ENCODE peak calls at places on chromosomes 11 and 22, in eight cellular contexts. Q is memory B cell, P is AG10803, W is progenitor cell of endocrine pancreas, K is osteocyte, L is psoas muscle, Z is lower lobe of right lung, G is H1. O is an unnamed sample.

GRCh38 chr11:95089620-95090542 is at the start of gene ENDOD1:
- DNase-seq in Q (peak), P (peak), W (peak), K (peak), L (peak), Z (peak), G (peak), O (peak)

GRCh38 chr11:19868281-19868821 is 155.7 kb downstream of the NAV2 start:
- DNase-seq in Q (no peak), P (peak), W (no peak), K (no peak), L (peak), Z (no peak), G (no peak), O (no peak)

GRCh38 chr11:109783017-109783416 is 310.2 kb upstream of the ZC3H12C start:
- DNase-seq in Q (no peak), P (no peak), W (no peak), K (no peak), L (no peak), Z (no peak), G (no peak), O (no peak)

GRCh38 chr11:47905358-47906059 is 57.4 kb upstream of the NUP160 start:
- DNase-seq in Q (no peak), P (no peak), W (no peak), K (no peak), L (no peak), Z (no peak), G (no peak), O (no peak)

GRCh38 chr11:65210361-65210731 is 28.6 kb downstream of the CAPN1 start:
- DNase-seq in Q (no peak), P (no peak), W (no peak), K (no peak), L (no peak), Z (no peak), G (no peak), O (no peak)

GRCh38 chr22:36363378-36363931 is 24.3 kb downstream of the MYH9 start:
- DNase-seq in Q (no peak), P (no peak), W (no peak), K (no peak), L (no peak), Z (no peak), G (no peak), O (no peak)

GRCh38 chr11:126104420-126104819 is 41.8 kb upstream of the CDON start:
- DNase-seq in Q (no peak), P (no peak), W (no peak), K (no peak), L (no peak), Z (no peak), G (peak), O (no peak)

GRCh38 chr22:22508274-22509176 is at the start of gene ZNF280B:
- DNase-seq in Q (peak), P (peak), W (peak), K (peak), L (peak), Z (peak), G (peak), O (peak)

GRCh38 chr11:63849691-63850090 is 10.8 kb downstream of the MARK2 start:
- DNase-seq in Q (no peak), P (no peak), W (no peak), K (no peak), L (no peak), Z (no peak), G (no peak), O (no peak)

GRCh38 chr11:108654994-108655631 is 9.8 kb upstream of the DDX10 start:
- DNase-seq in Q (no peak), P (peak), W (no peak), K (no peak), L (no peak), Z (no peak), G (no peak), O (no peak)

GRCh38 chr11:76025068-76025467 is 181.2 kb downstream of the WNT11 start:
- DNase-seq in Q (no peak), P (peak), W (no peak), K (no peak), L (no peak), Z (no peak), G (no peak), O (no peak)

GRCh38 chr11:45022294-45023064 is 71.8 kb upstream of the TP53I11 start:
- DNase-seq in Q (no peak), P (peak), W (no peak), K (no peak), L (no peak), Z (no peak), G (no peak), O (no peak)

GRCh38 chr11:85663080-85663729 is 1.7 kb downstream of the CREBZF start:
- DNase-seq in Q (no peak), P (no peak), W (no peak), K (no peak), L (no peak), Z (no peak), G (no peak), O (no peak)

GRCh38 chr22:36506637-36507517 is at the start of gene FOXRED2:
- DNase-seq in Q (peak), P (peak), W (peak), K (peak), L (peak), Z (peak), G (peak), O (peak)

GRCh38 chr11:129731316-129731715 is 84.3 kb upstream of the TMEM45B start:
- DNase-seq in Q (no peak), P (no peak), W (no peak), K (peak), L (no peak), Z (no peak), G (no peak), O (no peak)

GRCh38 chr11:9276571-9276970 is 11.4 kb upstream of the DENND5A start:
- DNase-seq in Q (no peak), P (no peak), W (no peak), K (peak), L (no peak), Z (no peak), G (no peak), O (no peak)

GRCh38 chr11:119729581-119730346 is 764 bp upstream of the NECTIN1 start:
- DNase-seq in Q (no peak), P (peak), W (no peak), K (no peak), L (peak), Z (peak), G (peak), O (peak)

GRCh38 chr11:128467610-128468041 is 119.7 kb downstream of the ETS1 start:
- DNase-seq in Q (no peak), P (peak), W (no peak), K (peak), L (peak), Z (no peak), G (no peak), O (no peak)

GRCh38 chr11:94639901-94640721 is 72.9 kb downstream of the PIWIL4 start:
- DNase-seq in Q (no peak), P (no peak), W (no peak), K (no peak), L (peak), Z (peak), G (peak), O (no peak)

GRCh38 chr22:31852691-31853370 is 91.5 kb upstream of the YWHAH start:
- DNase-seq in Q (no peak), P (peak), W (no peak), K (no peak), L (no peak), Z (no peak), G (no peak), O (no peak)

GRCh38 chr11:62033191-62034044 is 66.0 kb upstream of the FTH1 start:
- DNase-seq in Q (no peak), P (peak), W (no peak), K (no peak), L (no peak), Z (no peak), G (no peak), O (no peak)

GRCh38 chr11:32062540-32062939 is 28.3 kb upstream of the RCN1 start:
- DNase-seq in Q (no peak), P (no peak), W (no peak), K (no peak), L (no peak), Z (no peak), G (no peak), O (no peak)

O was measured in Right ventricle myocardium inferior.